ENCODE peak calls at places on chromosome 1, in four cellular contexts. H is uterus, A is HCT116, G is OCI-LY7. T is an unnamed sample.
A peak's percentile ranks its signal among the peaks of the same experiment; 100 is the strongest.

GRCh38 chr1:2598329-2598931 is 11.9 kb downstream of the PRXL2B start:
- DNase-seq in G (no peak), H (no peak), A (no peak), T (no peak)

GRCh38 chr1:75233302-75233929 is 99.2 kb downstream of the LHX8 start:
- DNase-seq in A (peak; percentile 19), G (peak; percentile 37), H (no peak), T (no peak)

GRCh38 chr1:203720253-203720652 is 44.7 kb upstream of the LAX1 start:
- DNase-seq in H (no peak), G (no peak), A (no peak), T (no peak)

GRCh38 chr1:234999513-234999940 is 129.1 kb downstream of the TOMM20 start:
- DNase-seq in H (no peak), A (no peak), G (no peak), T (no peak)

GRCh38 chr1:85259118-85259865 is at the start of gene C1orf52:
- DNase-seq in H (peak; percentile 95), G (peak; percentile 95), A (peak; percentile 84), T (peak; percentile 97)

GRCh38 chr1:180762796-180763195 is 131.0 kb downstream of the XPR1 start:
- DNase-seq in G (no peak), H (no peak), A (no peak), T (no peak)

GRCh38 chr1:225848044-225848955 is 33.9 kb downstream of the TMEM63A start:
- DNase-seq in A (no peak), H (no peak), G (peak; percentile 93), T (no peak)

GRCh38 chr1:226429051-226429461 is 21.2 kb upstream of the PARP1 start:
- DNase-seq in H (no peak), A (no peak), G (peak; percentile 44), T (no peak)

GRCh38 chr1:199202331-199202730 is 563.5 kb downstream of the PTPRC start:
- DNase-seq in A (no peak), G (no peak), H (no peak), T (no peak)

GRCh38 chr1:161506336-161507223 is 1.3 kb downstream of the FCGR2A start:
- DNase-seq in A (no peak), G (no peak), H (no peak), T (no peak)

GRCh38 chr1:156642265-156643185 is 608 bp downstream of the BCAN start:
- DNase-seq in H (no peak), A (no peak), G (no peak), T (no peak)

GRCh38 chr1:1919304-1920056 is 401 bp upstream of the TMEM52 start:
- DNase-seq in A (peak; percentile 97), H (peak; percentile 98), G (peak; percentile 100), T (peak; percentile 100)

GRCh38 chr1:209609403-209610377 is 26.2 kb downstream of the CAMK1G start:
- DNase-seq in H (no peak), A (no peak), G (no peak), T (no peak)

GRCh38 chr1:33972676-33973395 is 109.0 kb downstream of the HMGB4 start:
- DNase-seq in G (no peak), H (no peak), A (no peak), T (no peak)

GRCh38 chr1:72635719-72636118 is 353.4 kb upstream of the NEGR1 start:
- DNase-seq in A (no peak), H (no peak), G (no peak), T (no peak)

GRCh38 chr1:242447682-242448081 is 76.8 kb downstream of the PLD5 start:
- DNase-seq in G (no peak), A (no peak), H (no peak), T (no peak)

GRCh38 chr1:36350659-36351171 is 27.3 kb upstream of the EVA1B start:
- DNase-seq in H (no peak), A (no peak), G (no peak), T (no peak)

GRCh38 chr1:202237052-202237451 is 43.5 kb downstream of the LGR6 start:
- DNase-seq in H (no peak), G (peak; percentile 36), A (peak; percentile 63), T (peak; percentile 41)

GRCh38 chr1:70072239-70072751 is 133.1 kb downstream of the LRRC40 start:
- DNase-seq in A (no peak), H (no peak), G (no peak), T (no peak)

GRCh38 chr1:70143052-70143659 is 62.2 kb downstream of the LRRC40 start:
- DNase-seq in G (no peak), H (no peak), A (no peak), T (no peak)

GRCh38 chr1:1402081-1402900 is 3.2 kb upstream of the CCNL2 start:
- DNase-seq in H (no peak), A (peak; percentile 52), G (peak; percentile 40), T (no peak)

GRCh38 chr1:173914366-173914871 is 2.7 kb downstream of the SERPINC1 start:
- DNase-seq in A (peak; percentile 48), H (no peak), G (peak; percentile 67), T (peak; percentile 45)

GRCh38 chr1:88566615-88567387 is 117.3 kb upstream of the PKN2 start:
- DNase-seq in H (no peak), A (no peak), G (no peak), T (no peak)

GRCh38 chr1:92430030-92430429 is 56.7 kb downstream of the GFI1 start:
- DNase-seq in H (no peak), A (no peak), G (no peak), T (no peak)

GRCh38 chr1:116881879-116882520 is 27.7 kb upstream of the PTGFRN start:
- DNase-seq in A (no peak), G (peak; percentile 4), H (peak; percentile 90), T (peak; percentile 77)

GRCh38 chr1:8680628-8681316 is 136.7 kb downstream of the RERE start:
- DNase-seq in G (no peak), H (no peak), A (no peak), T (no peak)

GRCh38 chr1:154730251-154730650 is 122.3 kb upstream of the ADAR start:
- DNase-seq in A (no peak), G (no peak), H (no peak), T (no peak)

GRCh38 chr1:205205055-205205454 is 6.4 kb downstream of the DSTYK start:
- DNase-seq in H (no peak), A (no peak), G (no peak), T (no peak)

GRCh38 chr1:42788021-42788420 is 3.2 kb downstream of the TMEM269 start:
- DNase-seq in A (no peak), G (no peak), H (no peak), T (no peak)

GRCh38 chr1:42786097-42786496 is 1.3 kb downstream of the TMEM269 start:
- DNase-seq in A (no peak), G (no peak), H (no peak), T (no peak)

GRCh38 chr1:42783092-42783491 is 1.7 kb upstream of the TMEM269 start:
- DNase-seq in A (no peak), H (no peak), G (no peak), T (no peak)

GRCh38 chr1:42784547-42784945 is 245 bp upstream of the TMEM269 start:
- DNase-seq in A (no peak), G (no peak), H (no peak), T (no peak)

DNA sequence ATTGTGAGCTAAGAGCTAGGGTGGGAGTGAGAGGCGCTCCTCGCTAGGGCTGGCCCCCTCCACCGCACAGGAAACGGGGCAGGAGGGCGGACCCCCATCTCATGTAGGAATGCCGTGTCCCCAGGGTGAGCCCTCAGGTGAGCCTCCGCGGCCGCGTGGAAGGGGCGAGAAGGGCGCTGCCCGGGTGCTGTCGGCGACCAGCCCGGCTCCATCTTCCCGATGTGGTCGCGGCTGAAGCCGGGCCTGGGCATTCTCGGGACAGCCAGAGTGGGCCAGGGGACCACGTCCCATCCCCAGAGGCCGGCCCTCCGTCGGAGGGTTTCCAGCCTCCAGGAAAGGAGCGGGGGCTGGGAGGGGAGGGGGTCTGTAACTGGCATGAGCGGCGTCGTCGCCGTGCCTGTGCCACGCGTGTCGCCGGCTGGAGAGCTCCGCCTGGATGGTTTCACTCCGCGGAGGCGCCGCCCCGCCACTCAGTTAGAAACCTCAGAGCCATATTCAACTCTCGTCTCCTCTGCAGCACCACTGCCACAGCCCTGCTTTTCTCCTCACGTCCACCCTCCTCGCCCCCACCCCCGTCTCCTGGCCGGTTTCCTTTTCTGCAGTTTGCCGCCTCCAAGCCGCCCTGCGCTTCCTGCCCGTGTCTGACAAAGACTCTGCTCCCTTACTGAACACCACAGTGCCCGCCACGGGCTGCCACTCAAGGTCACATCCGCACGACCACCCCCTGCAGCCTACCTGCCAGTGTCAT is at the start of gene TMEM269:
- DNase-seq in A (no peak), G (no peak), H (no peak), T (peak; percentile 63)
- H3K4me3 ChIP-seq in A (no peak within 1 kb of the TSS), G (no peak within 1 kb of the TSS), H (peak within 1 kb of the TSS; percentile 35), T (peak within 1 kb of the TSS; percentile 13)

GRCh38 chr1:214377485-214377884 is 96.5 kb downstream of the SMYD2 start:
- DNase-seq in G (no peak), A (no peak), H (no peak), T (no peak)
- H3K36me3 ChIP-seq in G (no peaks in the 10 kb centered on the region), A (no peaks in the 10 kb centered on the region), H (no peaks in the 10 kb centered on the region), T (peaks cover 21% of the 10 kb centered on the region)

GRCh38 chr1:119448112-119448511 is 33.2 kb downstream of the HSD3B2 start:
- DNase-seq in A (no peak), H (no peak), G (no peak), T (no peak)
- H3K4me1 ChIP-seq in A (no peaks in the 10 kb centered on the region), H (no peaks in the 10 kb centered on the region), G (no peaks in the 10 kb centered on the region), T (no peaks in the 10 kb centered on the region)

GRCh38 chr1:46612937-46613660 is 3.5 kb downstream of the MOB3C start:
- DNase-seq in A (no peak), H (no peak), G (no peak), T (peak; percentile 63)
- H3K4me3 ChIP-seq in A (no peak overlapping the region), H (peak overlapping the region; percentile 6), G (no peak overlapping the region), T (no peak overlapping the region)

GRCh38 chr1:165898837-165899236 is 71.4 kb downstream of the UCK2 start:
- DNase-seq in H (peak; percentile 32), A (no peak), G (no peak), T (no peak)

GRCh38 chr1:165895451-165895871 is 68.0 kb downstream of the UCK2 start:
- DNase-seq in H (no peak), G (no peak), A (no peak), T (no peak)

GRCh38 chr1:165899461-165899941 is 72.1 kb downstream of the UCK2 start:
- DNase-seq in G (no peak), A (no peak), H (no peak), T (no peak)

GRCh38 chr1:165896277-165896676 is 68.9 kb downstream of the UCK2 start:
- DNase-seq in A (no peak), G (no peak), H (no peak), T (no peak)

DNA sequence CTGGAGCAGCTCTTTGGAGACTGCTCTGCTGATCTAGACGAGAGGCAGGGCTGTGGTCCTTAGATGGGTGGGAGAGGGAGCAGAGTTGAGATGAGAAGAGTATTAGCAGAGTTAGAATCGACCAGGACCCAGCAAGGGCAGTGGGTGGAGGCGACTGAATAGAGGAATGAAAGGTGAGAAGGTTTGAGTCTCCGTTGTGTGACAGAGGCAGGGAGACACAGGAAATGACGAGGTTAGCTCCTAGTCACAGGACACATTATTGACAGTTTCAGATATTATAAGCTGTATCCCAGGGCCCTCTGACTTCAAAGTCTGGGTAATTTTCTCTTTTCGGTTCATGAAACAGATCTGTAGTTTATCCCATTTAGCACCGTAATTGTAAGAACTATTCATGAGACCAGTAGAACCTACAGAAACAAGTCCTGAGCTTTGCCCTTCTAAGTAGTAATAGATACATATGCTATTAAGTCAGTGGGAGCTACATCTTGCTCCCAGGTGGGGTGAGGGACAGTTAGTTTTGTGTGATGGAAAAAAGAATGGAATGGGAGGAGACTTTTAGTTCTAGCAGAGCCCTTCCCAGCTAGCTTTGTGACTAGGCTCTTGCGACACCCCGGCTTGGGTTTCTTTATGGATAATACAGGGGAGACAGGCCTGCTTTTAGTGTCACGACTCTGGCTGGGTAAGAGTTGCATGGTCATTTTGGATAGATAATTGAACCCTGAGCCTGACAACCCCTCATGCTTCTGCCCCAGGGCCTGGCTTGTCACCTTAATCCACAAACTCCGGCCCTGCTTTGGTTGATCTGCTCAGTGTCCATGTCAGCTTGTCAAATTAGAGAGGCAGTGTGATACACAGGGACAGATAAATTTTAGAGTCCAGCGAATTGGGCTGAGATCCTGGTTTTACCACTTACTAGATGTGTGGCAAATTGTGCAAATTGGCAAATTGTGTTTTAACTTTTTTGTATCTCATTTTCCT is 70.2 kb downstream of the UCK2 start:
- DNase-seq in A (no peak), G (no peak), H (no peak), T (no peak)
- H3K36me3 ChIP-seq in A (peaks cover 7% of the 10 kb centered on the region), G (peaks cover 66% of the 10 kb centered on the region), H (no peaks in the 10 kb centered on the region), T (no peaks in the 10 kb centered on the region)